ENCODE peak calls at places on chromosomes 16 and 17, in five cellular contexts. N is Calu3, T is glutamatergic neuron, Y is mesothelial cell of epicardium, C is heart right ventricle. Z is an unnamed sample.

GRCh38 chr16:11224096-11224893 is 31.7 kb downstream of the SOCS1 start:
- DNase-seq in C (peak), N (no peak), Y (no peak), T (peak), Z (peak)

GRCh38 chr16:77600555-77600954 is 121.8 kb upstream of the NUDT7 start:
- DNase-seq in T (no peak), C (no peak), Y (no peak), N (no peak), Z (no peak)

GRCh38 chr16:87337247-87337646 is 20.1 kb upstream of the C16orf95 start:
- DNase-seq in N (no peak), T (peak), C (no peak), Y (no peak), Z (no peak)

GRCh38 chr17:38877130-38877851 is 7.4 kb downstream of the LASP1 start:
- DNase-seq in N (peak), T (peak), C (no peak), Y (no peak), Z (no peak)

GRCh38 chr16:19021747-19022146 is 38.0 kb downstream of the TMC7 start:
- DNase-seq in Y (no peak), T (no peak), C (no peak), N (no peak), Z (no peak)

GRCh38 chr17:17752822-17753448 is 71.7 kb downstream of the RAI1 start:
- DNase-seq in T (no peak), N (no peak), Y (no peak), C (no peak), Z (no peak)

GRCh38 chr17:81244358-81245023 is 5.4 kb downstream of the NDUFAF8 start:
- DNase-seq in Y (no peak), N (no peak), C (no peak), T (peak), Z (no peak)

GRCh38 chr17:64354824-64355535 is 35.7 kb downstream of the PECAM1 start:
- DNase-seq in Y (no peak), N (no peak), C (no peak), T (no peak), Z (no peak)

GRCh38 chr16:75377971-75378386 is 55.3 kb downstream of the CFDP1 start:
- DNase-seq in Y (no peak), T (no peak), C (no peak), N (no peak), Z (no peak)

GRCh38 chr17:80962356-80963329 is 29.0 kb upstream of the CHMP6 start:
- DNase-seq in T (no peak), C (no peak), N (no peak), Y (no peak), Z (no peak)

GRCh38 chr16:21264226-21265036 is 13.7 kb downstream of the CRYM start:
- DNase-seq in N (no peak), C (peak), T (no peak), Y (no peak), Z (no peak)

GRCh38 chr16:426115-426905 is 861 bp downstream of the RAB11FIP3 start:
- DNase-seq in T (peak), C (peak), Y (peak), N (peak), Z (peak)

GRCh38 chr17:43526886-43527648 is 19.1 kb downstream of the ETV4 start:
- DNase-seq in C (no peak), Y (no peak), N (no peak), T (no peak), Z (no peak)

GRCh38 chr17:36183811-36184765 is 7.7 kb upstream of the TBC1D3B start:
- DNase-seq in N (no peak), T (no peak), Y (no peak), C (no peak), Z (no peak)

GRCh38 chr17:79607941-79608728 is 2.7 kb downstream of the RBFOX3 start:
- DNase-seq in T (peak), N (peak), C (peak), Y (peak), Z (no peak)

GRCh38 chr17:39094607-39095308 is 56.7 kb downstream of the PLXDC1 start:
- DNase-seq in T (no peak), N (no peak), Y (no peak), C (no peak), Z (no peak)

GRCh38 chr16:27251561-27252205 is 16.9 kb downstream of the NSMCE1 start:
- DNase-seq in N (no peak), Y (no peak), T (no peak), C (no peak), Z (no peak)

GRCh38 chr16:67389911-67390815 is 3.1 kb downstream of the TPPP3 start:
- DNase-seq in Y (no peak), N (no peak), T (no peak), C (peak), Z (no peak)

GRCh38 chr17:54662978-54663876 is 237.4 kb upstream of the TOM1L1 start:
- DNase-seq in T (peak), Y (no peak), N (no peak), C (no peak), Z (no peak)
- TF ChIP-seq CTCF in T (no peak), Y (no peak), N (no peak), C (no peak), Z (no peak)

DNA sequence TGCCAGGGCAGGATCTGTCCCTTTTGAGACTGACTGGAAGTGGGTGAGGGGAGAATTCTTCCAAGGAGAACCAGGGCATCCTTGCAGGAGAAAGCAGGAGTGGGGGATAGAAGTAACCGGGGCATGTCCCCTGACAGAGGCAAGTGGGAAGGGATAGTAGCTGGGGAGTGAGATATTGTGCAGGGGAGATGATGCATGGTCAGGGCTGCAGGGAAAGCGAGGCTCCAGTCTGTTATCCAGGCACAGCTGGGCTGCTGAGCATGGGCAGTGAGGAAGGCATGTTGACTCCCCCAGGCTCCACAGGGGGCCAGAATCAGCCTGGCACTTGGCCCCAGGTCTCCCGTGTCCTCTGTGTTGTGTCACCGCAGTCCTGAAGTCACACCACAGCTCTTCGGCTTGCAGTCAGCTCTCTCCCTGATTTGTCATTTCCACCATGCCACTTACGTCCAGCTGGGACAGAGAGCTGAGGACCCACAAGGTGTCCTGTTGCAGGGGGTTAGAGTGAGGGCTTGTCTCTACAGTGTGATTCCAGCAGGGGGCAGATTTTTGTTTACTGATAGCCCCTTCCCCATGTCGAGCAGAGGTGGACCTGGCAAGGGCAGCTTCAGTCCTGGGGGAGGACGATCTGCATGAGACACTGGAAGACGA is 40.9 kb downstream of the B9D1 start:
- DNase-seq in T (no peak), C (no peak), N (no peak), Y (no peak), Z (no peak)
- TF ChIP-seq CTCF in T (no peak), C (no peak), N (no peak), Y (no peak), Z (no peak)

GRCh38 chr16:85463672-85464071 is 149.4 kb upstream of the GSE1 start:
- DNase-seq in C (no peak), T (no peak), N (no peak), Y (no peak), Z (no peak)

GRCh38 chr16:85463228-85463611 is 149.9 kb upstream of the GSE1 start:
- DNase-seq in C (no peak), T (no peak), N (no peak), Y (no peak), Z (no peak)

GRCh38 chr16:85460983-85461813 is 151.9 kb upstream of the GSE1 start:
- DNase-seq in T (peak), N (no peak), Y (no peak), C (no peak), Z (no peak)

GRCh38 chr16:85461814-85462404 is 151.2 kb upstream of the GSE1 start:
- DNase-seq in Y (peak), N (no peak), C (no peak), T (peak), Z (no peak)

GRCh38 chr16:85462405-85463227 is 150.5 kb upstream of the GSE1 start:
- DNase-seq in Y (no peak), N (no peak), C (peak), T (peak), Z (no peak)
- TF ChIP-seq CTCF in Y (no peak), N (no peak), C (no peak), T (no peak), Z (no peak)

GRCh38 chr17:28532063-28532960 is 20.1 kb downstream of the UNC119 start:
- DNase-seq in N (no peak), Y (no peak), T (no peak), C (no peak), Z (no peak)

GRCh38 chr17:28529012-28529400 is 22.9 kb downstream of the FOXN1 start:
- DNase-seq in N (no peak), Y (no peak), T (no peak), C (no peak), Z (no peak)

GRCh38 chr17:28530926-28531325 is 21.5 kb downstream of the UNC119 start:
- DNase-seq in T (no peak), N (no peak), C (no peak), Y (no peak), Z (no peak)

GRCh38 chr17:28528329-28529011 is 22.3 kb downstream of the FOXN1 start:
- DNase-seq in Y (no peak), T (no peak), C (no peak), N (no peak), Z (no peak)

GRCh38 chr17:28530250-28530649 is 22.2 kb downstream of the UNC119 start:
- DNase-seq in T (no peak), C (no peak), N (no peak), Y (no peak), Z (no peak)
- TF ChIP-seq CTCF in T (no peak), C (no peak), N (no peak), Y (no peak), Z (no peak)

GRCh38 chr17:48053758-48054237 is 5.6 kb downstream of the NFE2L1 start:
- DNase-seq in Y (no peak), T (no peak), N (no peak), C (no peak), Z (no peak)

GRCh38 chr17:48051278-48051677 is 3.1 kb downstream of the NFE2L1 start:
- DNase-seq in T (no peak), C (no peak), Y (no peak), N (no peak), Z (no peak)

GRCh38 chr17:48052956-48053757 is 5.0 kb downstream of the NFE2L1 start:
- DNase-seq in C (peak), T (peak), Y (no peak), N (peak), Z (no peak)

GRCh38 chr17:48054238-48055185 is 6.4 kb downstream of the NFE2L1 start:
- DNase-seq in N (no peak), T (peak), Y (peak), C (peak), Z (no peak)

GRCh38 chr17:48051706-48052486 is 3.7 kb downstream of the NFE2L1 start:
- DNase-seq in N (no peak), C (peak), T (no peak), Y (no peak), Z (no peak)
- TF ChIP-seq CTCF in N (no peak), C (no peak), T (no peak), Y (no peak), Z (no peak)

DNA sequence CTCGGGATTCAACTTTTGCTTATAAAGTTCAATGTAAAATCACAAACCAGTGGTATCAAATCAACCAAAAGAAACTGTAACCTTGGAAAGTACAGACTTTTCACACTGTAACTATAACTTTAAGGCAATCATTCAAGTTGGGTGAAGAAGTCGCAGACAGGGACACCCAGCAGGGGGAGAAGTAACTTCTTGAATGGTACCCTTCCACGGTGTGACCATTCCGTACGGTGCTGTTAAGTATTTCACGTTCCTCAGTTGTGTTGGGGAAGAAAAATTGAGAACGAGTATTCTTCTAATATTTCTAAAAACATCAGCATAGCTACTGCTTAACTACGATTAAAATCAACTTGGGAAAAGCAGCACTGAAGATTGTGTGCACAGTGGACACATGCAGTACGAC is 55.8 kb downstream of the MYH10 start:
- DNase-seq in N (no peak), T (no peak), C (no peak), Y (no peak), Z (no peak)
- TF ChIP-seq CTCF in N (no peak), T (no peak), C (peak), Y (no peak), Z (no peak)